ENCODE peak calls at places on chromosomes 4 and X, in nine cellular contexts. O is spleen, A is body of pancreas, L is adrenal gland, I is fibroblast of lung, J is cardiac muscle cell, T is Panc1, F is astrocyte, E is pancreas. D is an unnamed sample.
A peak's percentile ranks its signal among the peaks of the same experiment; 100 is the strongest.

GRCh38 chr4:121112530-121112929 is 40.2 kb upstream of the NDNF start:
- DNase-seq in O (no peak), A (no peak), L (no peak), I (no peak), J (no peak), T (no peak), F (no peak), E (no peak), D (no peak)

GRCh38 chr4:74230902-74231499 is 73.1 kb downstream of the MTHFD2L start:
- DNase-seq in O (no peak), A (no peak), L (no peak), I (peak; percentile 58), J (peak; percentile 84), T (no peak), F (peak; percentile 45), E (no peak), D (no peak)

GRCh38 chr4:111792592-111792991 is 352.7 kb upstream of the FAM241A start:
- DNase-seq in O (no peak), A (no peak), L (no peak), I (no peak), J (no peak), T (no peak), F (no peak), E (no peak), D (no peak)

GRCh38 chrX:1462596-1463251 is 10.0 kb upstream of the ASMTL start:
- DNase-seq in O (peak; percentile 65), A (no peak), L (peak; percentile 35), I (peak; percentile 92), J (peak; percentile 90), T (no peak), F (peak; percentile 87), E (no peak), D (peak; percentile 57)

GRCh38 chr4:146472404-146472803 is 49.3 kb downstream of the SLC10A7 start:
- DNase-seq in O (no peak), A (no peak), L (no peak), I (no peak), J (no peak), T (no peak), F (no peak), E (no peak), D (no peak)

GRCh38 chrX:24260827-24261550 is 52.9 kb downstream of the SUPT20HL2 start:
- DNase-seq in O (no peak), A (peak; percentile 44), L (peak; percentile 47), I (peak; percentile 50), J (peak; percentile 82), T (no peak), F (peak; percentile 31), E (peak; percentile 29), D (peak; percentile 44)

GRCh38 chrX:16148896-16149295 is 18.4 kb upstream of the MAGEB17 start:
- DNase-seq in O (no peak), A (no peak), L (no peak), I (peak; percentile 25), J (no peak), T (no peak), F (no peak), E (no peak), D (no peak)

GRCh38 chrX:149036086-149036485 is 469.0 kb downstream of the IDS start:
- DNase-seq in O (no peak), A (no peak), L (no peak), I (no peak), J (peak; percentile 27), T (no peak), F (no peak), E (no peak), D (peak; percentile 10)

GRCh38 chrX:2474280-2474962 is 26.4 kb downstream of the DHRSX start:
- DNase-seq in O (peak; percentile 12), A (no peak), L (no peak), I (no peak), J (no peak), T (no peak), F (no peak), E (no peak), D (no peak)

GRCh38 chr4:167885872-167886271 is 206.5 kb upstream of the ANXA10 start:
- DNase-seq in O (no peak), A (no peak), L (no peak), I (peak; percentile 8), J (no peak), T (no peak), F (no peak), E (no peak), D (no peak)

GRCh38 chr4:19945979-19946380 is 305.7 kb upstream of the SLIT2 start:
- DNase-seq in O (no peak), A (no peak), L (no peak), I (peak; percentile 100), J (peak; percentile 99), T (no peak), F (peak; percentile 100), E (no peak), D (no peak)

GRCh38 chrX:38811515-38812239 is 10.4 kb downstream of the MID1IP1 start:
- DNase-seq in O (no peak), A (no peak), L (no peak), I (peak; percentile 51), J (no peak), T (no peak), F (peak; percentile 36), E (no peak), D (no peak)

GRCh38 chr4:119138046-119138445 is 2.4 kb downstream of the MYOZ2 start:
- DNase-seq in O (no peak), A (no peak), L (no peak), I (peak; percentile 55), J (peak; percentile 79), T (no peak), F (peak; percentile 51), E (no peak), D (peak; percentile 41)

GRCh38 chr4:36316544-36317082 is 35.2 kb downstream of the DTHD1 start:
- DNase-seq in O (no peak), A (no peak), L (no peak), I (peak; percentile 71), J (no peak), T (no peak), F (peak; percentile 67), E (no peak), D (no peak)

GRCh38 chrX:10932842-10933440 is 178.2 kb upstream of the HCCS start:
- DNase-seq in O (no peak), A (no peak), L (no peak), I (no peak), J (no peak), T (no peak), F (no peak), E (no peak), D (no peak)

GRCh38 chrX:39582091-39582490 is 515.7 kb downstream of the BCOR start:
- DNase-seq in O (no peak), A (peak; percentile 74), L (no peak), I (peak; percentile 51), J (peak; percentile 40), T (no peak), F (peak; percentile 36), E (peak; percentile 43), D (no peak)

GRCh38 chr4:10761903-10762302 is 77.3 kb upstream of the CLNK start:
- DNase-seq in O (no peak), A (no peak), L (no peak), I (peak; percentile 83), J (no peak), T (no peak), F (peak; percentile 78), E (no peak), D (no peak)

GRCh38 chr4:53601251-53601764 is 10.0 kb upstream of the LNX1 start:
- DNase-seq in O (no peak), A (peak; percentile 65), L (peak; percentile 18), I (no peak), J (peak; percentile 29), T (no peak), F (no peak), E (peak; percentile 26), D (peak; percentile 33)

DNA sequence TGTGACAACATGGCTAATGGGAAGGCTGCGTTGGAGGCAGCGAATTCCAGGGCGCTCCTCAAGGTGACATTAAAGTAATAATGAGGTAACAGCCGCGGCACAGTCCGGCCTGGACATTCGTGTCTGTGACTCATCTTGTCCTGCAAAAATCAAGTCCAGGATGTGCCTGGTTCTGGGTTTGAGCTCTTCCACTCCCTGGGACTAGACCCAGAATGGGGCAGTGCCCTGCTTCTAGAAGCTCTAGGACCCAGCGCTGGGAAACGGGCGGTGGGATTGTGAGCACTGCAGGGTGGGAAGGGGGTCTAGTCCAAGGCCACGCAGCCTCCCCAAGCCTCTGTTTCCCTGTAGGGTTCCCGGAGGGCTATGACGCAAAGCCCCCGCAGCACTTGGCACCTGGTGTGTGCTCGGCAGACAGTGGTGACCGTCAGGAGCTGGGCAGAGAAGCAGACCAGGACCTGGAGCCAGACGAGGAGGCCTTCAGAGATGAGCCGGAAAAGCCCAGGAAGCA is 34.9 kb downstream of the HMX1 start:
- DNase-seq in O (no peak), A (peak; percentile 4), L (peak; percentile 3), I (no peak), J (no peak), T (no peak), F (no peak), E (no peak), D (no peak)
- H3K27me3 ChIP-seq in O (no peaks in the 10 kb centered on the region), A (no peaks in the 10 kb centered on the region), L (no peaks in the 10 kb centered on the region), I (no peaks in the 10 kb centered on the region), J (no peaks in the 10 kb centered on the region), T (no peaks in the 10 kb centered on the region), F (no peaks in the 10 kb centered on the region), E (no peaks in the 10 kb centered on the region), D (peaks cover 39% of the 10 kb centered on the region)

GRCh38 chr4:144579411-144580020 is 66.4 kb upstream of the HHIP start:
- DNase-seq in O (no peak), A (no peak), L (no peak), I (peak; percentile 68), J (peak; percentile 60), T (no peak), F (peak; percentile 61), E (no peak), D (no peak)
- H3K4me1 ChIP-seq in O (no peaks in the 10 kb centered on the region), A (no peaks in the 10 kb centered on the region), L (no peaks in the 10 kb centered on the region), I (no peaks in the 10 kb centered on the region), J (no peaks in the 10 kb centered on the region), T (no peaks in the 10 kb centered on the region), F (peaks cover 56% of the 10 kb centered on the region), E (no peaks in the 10 kb centered on the region), D (no peaks in the 10 kb centered on the region)

GRCh38 chrX:68432648-68433047 is 647 bp downstream of the OPHN1 start:
- DNase-seq in O (no peak), A (no peak), L (peak; percentile 14), I (peak; percentile 40), J (no peak), T (no peak), F (peak; percentile 33), E (no peak), D (no peak)
- TF ChIP-seq CTCF in O (no peak), A (no peak), L (no peak), I (no peak), J (no peak), T (no peak), F (no peak), E (no peak), D (no peak)

DNA sequence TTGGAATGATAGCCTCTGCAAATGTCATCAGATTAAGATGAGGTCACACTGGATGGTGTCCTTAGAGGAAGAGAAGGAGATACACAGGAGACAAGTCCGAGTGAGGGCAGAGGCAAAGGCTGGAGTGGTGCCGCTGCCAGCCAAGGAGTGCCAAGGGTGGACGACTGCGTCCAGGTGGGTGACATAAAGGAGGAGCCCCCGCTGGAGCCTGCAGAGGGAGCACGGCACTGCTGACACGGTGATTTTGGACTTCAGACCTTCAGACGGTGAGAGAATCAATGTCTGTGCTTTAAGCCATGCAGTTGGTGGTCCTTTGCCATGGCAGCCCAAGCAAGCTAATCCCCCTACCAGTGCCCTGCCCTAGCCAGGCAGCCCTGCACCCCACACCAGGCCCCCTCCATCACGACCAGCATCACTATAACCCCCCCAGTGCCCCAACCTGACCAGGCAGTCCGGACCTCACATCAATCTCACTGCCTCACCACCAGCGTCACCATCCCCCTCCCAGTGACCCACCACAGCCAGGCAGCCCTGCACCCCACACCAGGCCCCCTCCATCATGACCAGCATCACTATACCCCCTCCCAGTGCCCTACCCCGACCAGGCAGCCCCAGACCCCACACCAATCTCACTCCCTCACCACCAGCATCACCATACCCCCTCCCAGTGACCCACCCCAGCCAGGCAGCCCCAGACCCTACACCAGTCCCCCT is 130.0 kb downstream of the HMX1 start:
- DNase-seq in O (peak; percentile 45), A (no peak), L (no peak), I (no peak), J (no peak), T (no peak), F (no peak), E (no peak), D (no peak)
- H3K27me3 ChIP-seq in O (no peaks in the 10 kb centered on the region), A (no peaks in the 10 kb centered on the region), L (peaks cover 4% of the 10 kb centered on the region), I (no peaks in the 10 kb centered on the region), J (no peaks in the 10 kb centered on the region), T (no peaks in the 10 kb centered on the region), F (no peaks in the 10 kb centered on the region), E (no peaks in the 10 kb centered on the region), D (no peaks in the 10 kb centered on the region)

D was measured in heart left ventricle.